ENCODE peak calls at places on chromosome 5, in ten cellular contexts. S is GM06990; Z is CD8-positive, alpha-beta memory T cell; W is fibroblast of the aortic adventitia; U is naive thymus-derived CD4-positive, alpha-beta T cell; H is lower leg skin; J is psoas muscle; T is suprapubic skin; X is ovary; D is kidney. Q is an unnamed sample.

GRCh38 chr5:155004138-155004744 is 9.3 kb upstream of the KIF4B start:
- DNase-seq in J (no peak), D (no peak), Z (peak; percentile 6), U (peak; percentile 2), T (no peak), S (peak; percentile 11), X (no peak), W (peak; percentile 5), H (no peak), Q (no peak)

GRCh38 chr5:124927735-124928134 is 181.3 kb upstream of the ZNF608 start:
- DNase-seq in J (no peak), S (no peak), X (no peak), Z (no peak), D (no peak), T (no peak), W (peak; percentile 72), H (peak; percentile 28), U (no peak), Q (no peak)

GRCh38 chr5:90915393-90915792 is 356.8 kb downstream of the ADGRV1 start:
- DNase-seq in X (no peak), T (no peak), W (no peak), S (no peak), H (no peak), U (no peak), J (no peak), Z (no peak), D (no peak), Q (no peak)

GRCh38 chr5:172591636-172592035 is 49.4 kb upstream of the NEURL1B start:
- DNase-seq in W (no peak), D (no peak), Z (no peak), U (no peak), J (no peak), H (peak; percentile 32), X (no peak), S (no peak), T (no peak), Q (no peak)

GRCh38 chr5:911601-912000 is 18.9 kb downstream of the TRIP13 start:
- DNase-seq in T (no peak), S (no peak), D (no peak), W (peak; percentile 12), U (no peak), Z (no peak), J (no peak), X (no peak), H (peak; percentile 78), Q (no peak)

GRCh38 chr5:14675309-14675708 is 10.8 kb downstream of the OTULIN start:
- DNase-seq in Z (no peak), D (no peak), T (no peak), X (no peak), J (no peak), H (no peak), S (no peak), U (no peak), W (no peak), Q (no peak)

GRCh38 chr5:54234304-54234938 is 76.0 kb downstream of the ARL15 start:
- DNase-seq in W (peak; percentile 82), S (no peak), U (peak; percentile 23), Z (no peak), X (no peak), J (no peak), T (no peak), D (no peak), H (no peak), Q (peak; percentile 32)

GRCh38 chr5:72209515-72210115 is 102.3 kb downstream of the MAP1B start:
- DNase-seq in S (no peak), T (no peak), W (no peak), H (no peak), U (no peak), Z (no peak), D (no peak), X (no peak), J (no peak), Q (no peak)

GRCh38 chr5:128019391-128019790 is 64.2 kb upstream of the SLC12A2 start:
- DNase-seq in U (no peak), D (no peak), H (no peak), J (no peak), S (no peak), W (no peak), X (no peak), T (no peak), Z (no peak), Q (no peak)

GRCh38 chr5:147483961-147484707 is 25.7 kb downstream of the DPYSL3 start:
- DNase-seq in U (no peak), S (no peak), X (peak; percentile 83), T (peak; percentile 91), H (peak; percentile 94), Z (no peak), D (no peak), J (peak; percentile 87), W (peak; percentile 99), Q (no peak)

GRCh38 chr5:32531885-32532520 is 53.4 kb upstream of the SUB1 start:
- DNase-seq in J (no peak), T (no peak), H (peak; percentile 80), D (no peak), U (peak; percentile 62), Z (peak; percentile 7), S (peak; percentile 41), X (no peak), W (peak; percentile 45), Q (peak; percentile 32)

GRCh38 chr5:115963566-115963965 is 1.3 kb downstream of the LVRN start:
- DNase-seq in W (no peak), H (no peak), J (no peak), T (no peak), S (no peak), X (no peak), Z (no peak), U (no peak), D (peak; percentile 22), Q (no peak)

GRCh38 chr5:115961413-115962238 is 649 bp upstream of the LVRN start:
- DNase-seq in H (peak; percentile 86), W (peak; percentile 38), T (peak; percentile 70), X (no peak), U (no peak), D (peak; percentile 50), S (no peak), J (peak; percentile 67), Z (no peak), Q (no peak)

GRCh38 chr5:115962565-115963402 is 509 bp downstream of the LVRN start:
- DNase-seq in Z (no peak), J (peak; percentile 65), T (peak; percentile 72), X (peak; percentile 31), S (no peak), H (peak; percentile 86), W (no peak), D (peak; percentile 73), U (no peak), Q (no peak)

GRCh38 chr5:115956957-115957356 is 5.3 kb upstream of the LVRN start:
- DNase-seq in T (no peak), S (no peak), H (no peak), J (no peak), W (no peak), Z (no peak), X (no peak), U (no peak), D (no peak), Q (no peak)

GRCh38 chr5:115962239-115962564 is at the start of gene LVRN:
- DNase-seq in Z (no peak), S (no peak), J (no peak), H (peak; percentile 84), X (peak; percentile 18), U (no peak), T (peak; percentile 61), D (peak; percentile 48), W (no peak), Q (no peak)
- H3K4me3 ChIP-seq in Z (no peak within 1 kb of the TSS), S (peak within 1 kb of the TSS; percentile 11), J (peak within 1 kb of the TSS; percentile 55), H (no peak within 1 kb of the TSS), X (peak within 1 kb of the TSS; percentile 29), U (no peak within 1 kb of the TSS), T (peak within 1 kb of the TSS; percentile 46), D (no peak within 1 kb of the TSS), W (peak within 1 kb of the TSS; percentile 40), Q (no peak within 1 kb of the TSS)

GRCh38 chr5:179455320-179455719 is 95.0 kb upstream of the RUFY1 start:
- DNase-seq in W (no peak), U (no peak), X (no peak), J (no peak), Z (no peak), T (no peak), S (no peak), D (no peak), H (peak; percentile 70), Q (no peak)
- H3K4me3 ChIP-seq in W (no peak overlapping the region), U (no peak overlapping the region), X (no peak overlapping the region), J (no peak overlapping the region), Z (no peak overlapping the region), T (no peak overlapping the region), S (no peak overlapping the region), D (no peak overlapping the region), H (no peak overlapping the region), Q (no peak overlapping the region)

GRCh38 chr5:94788527-94788926 is 170.1 kb downstream of the SLF1 start:
- DNase-seq in W (no peak), J (no peak), U (no peak), T (no peak), S (no peak), Z (no peak), D (no peak), X (no peak), H (no peak), Q (no peak)

GRCh38 chr5:94791787-94792186 is 173.3 kb downstream of the SLF1 start:
- DNase-seq in H (no peak), U (no peak), X (no peak), T (no peak), W (no peak), Z (no peak), J (no peak), S (peak; percentile 13), D (peak; percentile 39), Q (peak; percentile 19)

GRCh38 chr5:94793816-94794198 is 175.3 kb downstream of the SLF1 start:
- DNase-seq in H (no peak), W (peak; percentile 50), Z (no peak), J (no peak), T (no peak), X (no peak), U (no peak), D (no peak), S (peak; percentile 41), Q (no peak)

GRCh38 chr5:94793113-94793815 is 174.8 kb downstream of the SLF1 start:
- DNase-seq in T (no peak), J (no peak), X (no peak), D (no peak), W (peak; percentile 77), S (peak; percentile 74), H (no peak), Z (peak; percentile 35), U (peak; percentile 53), Q (peak; percentile 94)
- H3K4me3 ChIP-seq in T (no peak overlapping the region), J (no peak overlapping the region), X (no peak overlapping the region), D (no peak overlapping the region), W (no peak overlapping the region), S (no peak overlapping the region), H (no peak overlapping the region), Z (no peak overlapping the region), U (no peak overlapping the region), Q (peak overlapping the region; percentile 24)

DNA sequence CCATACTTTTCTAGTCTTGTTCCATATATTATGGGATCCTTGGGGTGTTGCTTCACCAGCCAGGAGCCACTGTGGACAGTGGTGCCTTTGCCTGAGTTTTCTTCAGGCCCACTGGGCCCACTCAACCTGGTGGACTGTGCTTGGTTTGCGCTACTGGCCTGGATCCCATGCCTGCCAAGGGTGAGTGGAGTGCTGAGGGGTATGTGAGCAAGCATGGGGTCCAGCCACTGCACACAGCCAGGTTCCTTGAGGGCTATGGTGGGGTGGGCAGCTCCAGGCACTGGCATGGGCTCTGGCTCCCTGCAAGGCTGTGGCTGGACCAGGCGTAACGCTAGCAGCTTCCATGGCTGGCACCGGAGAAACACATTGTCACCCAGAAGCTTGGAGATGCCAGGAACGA is 13.2 kb upstream of the PRR16 start:
- DNase-seq in T (no peak), J (peak; percentile 46), U (no peak), Z (no peak), D (no peak), X (no peak), H (no peak), S (no peak), W (no peak), Q (no peak)
- H3K4me3 ChIP-seq in T (no peak overlapping the region), J (no peak overlapping the region), U (no peak overlapping the region), Z (no peak overlapping the region), D (no peak overlapping the region), X (no peak overlapping the region), H (no peak overlapping the region), S (no peak overlapping the region), W (no peak overlapping the region), Q (no peak overlapping the region)

Q was measured in Jurkat, Clone E6-1.